ENCODE peak calls at places on chromosomes 4 and X, in four cellular contexts. Q is PC-3, B is right atrium auricular region, E is upper lobe of right lung. X is an unnamed sample.

GRCh38 chr4:24722026-24722568 is 73.3 kb upstream of the SOD3 start:
- DNase-seq in E (no peak), Q (no peak), B (peak; percentile 51), X (no peak)

GRCh38 chr4:60173103-60173502 is 1027.0 kb upstream of the ADGRL3 start:
- DNase-seq in B (no peak), E (no peak), Q (no peak), X (no peak)

GRCh38 chrX:14528629-14529287 is 578 bp upstream of the GLRA2 start:
- DNase-seq in Q (peak; percentile 71), E (peak; percentile 43), B (peak; percentile 60), X (no peak)

GRCh38 chrX:106917830-106918500 is 2.2 kb upstream of the CLDN2 start:
- DNase-seq in B (no peak), Q (peak; percentile 95), E (no peak), X (no peak)

GRCh38 chrX:35339796-35340195 is 397.2 kb downstream of the FAM47B start:
- DNase-seq in Q (peak; percentile 40), E (no peak), B (no peak), X (no peak)

GRCh38 chrX:77431227-77431626 is 16.0 kb upstream of the FGF16 start:
- DNase-seq in E (no peak), Q (no peak), B (peak; percentile 60), X (peak; percentile 3)

GRCh38 chr4:107066622-107067021 is 30.5 kb upstream of the DKK2 start:
- DNase-seq in Q (no peak), B (no peak), E (no peak), X (no peak)

GRCh38 chr4:139525414-139525813 is 30.6 kb downstream of the SETD7 start:
- DNase-seq in E (no peak), Q (no peak), B (no peak), X (no peak)

GRCh38 chr4:38752393-38752961 is 30.3 kb downstream of the TLR10 start:
- DNase-seq in Q (no peak), E (no peak), B (no peak), X (no peak)

GRCh38 chr4:89482248-89482647 is 174.6 kb upstream of the GPRIN3 start:
- DNase-seq in E (no peak), Q (peak; percentile 48), B (no peak), X (no peak)

GRCh38 chr4:86498560-86499166 is 95.5 kb upstream of the PTPN13 start:
- DNase-seq in E (no peak), B (no peak), Q (peak; percentile 71), X (no peak)

GRCh38 chrX:111182938-111183337 is 86.9 kb downstream of the PAK3 start:
- DNase-seq in E (no peak), Q (no peak), B (no peak), X (no peak)
- TF ChIP-seq CTCF in E (no peak), Q (no peak), B (no peak), X (no peak)

GRCh38 chrX:118498351-118498750 is 2.7 kb downstream of the DOCK11 start:
- DNase-seq in Q (no peak), B (no peak), E (no peak), X (no peak)
- H3K4me3 ChIP-seq in Q (no peak overlapping the region), B (no peak overlapping the region), E (no peak overlapping the region), X (no peak overlapping the region)

GRCh38 chr4:152360045-152360410 is 175.9 kb downstream of the FBXW7 start:
- DNase-seq in E (no peak), Q (peak; percentile 35), B (no peak), X (no peak)

GRCh38 chr4:152363086-152363485 is 172.8 kb downstream of the FBXW7 start:
- DNase-seq in B (no peak), Q (peak; percentile 37), E (no peak), X (no peak)

GRCh38 chr4:152364383-152364782 is 171.5 kb downstream of the FBXW7 start:
- DNase-seq in E (no peak), B (no peak), Q (no peak), X (no peak)

GRCh38 chr4:152364883-152365282 is 171.0 kb downstream of the FBXW7 start:
- DNase-seq in B (no peak), Q (no peak), E (no peak), X (no peak)

GRCh38 chr4:152363904-152364303 is 172.0 kb downstream of the FBXW7 start:
- DNase-seq in E (no peak), B (no peak), Q (no peak), X (no peak)
- H3K4me1 ChIP-seq in E (no peaks in the 10 kb centered on the region), B (no peaks in the 10 kb centered on the region), Q (peaks cover 20% of the 10 kb centered on the region), X (peaks cover 27% of the 10 kb centered on the region)

DNA sequence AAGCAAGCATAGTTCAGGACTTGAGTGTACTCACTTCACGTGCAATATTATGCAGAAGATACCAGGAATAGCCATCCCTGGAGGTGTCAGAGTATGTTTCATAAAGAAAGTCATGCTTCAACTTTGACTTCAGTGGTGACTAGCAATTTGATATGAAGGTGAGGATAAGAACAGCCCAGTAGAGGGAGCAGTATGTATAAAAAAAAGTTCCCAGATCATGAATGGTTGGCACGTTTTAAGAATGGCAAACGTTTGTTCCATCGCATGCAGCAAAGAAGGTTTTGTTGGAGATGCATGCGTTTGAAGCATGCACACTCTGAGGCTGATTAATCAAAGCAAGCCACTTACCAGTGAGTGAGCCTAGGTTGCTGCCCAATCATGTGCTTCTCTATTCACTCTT is 33.5 kb upstream of the SLITRK4 start:
- DNase-seq in B (no peak), E (no peak), Q (peak; percentile 53), X (no peak)
- TF ChIP-seq CTCF in B (peak; percentile 24), E (no peak), Q (peak; percentile 62), X (no peak)

GRCh38 chr4:173334085-173334890 is at the start of gene HMGB2:
- DNase-seq in E (peak; percentile 100), Q (peak; percentile 98), B (peak; percentile 100), X (peak; percentile 100)
- H3K4me3 ChIP-seq in E (peak within 1 kb of the TSS; percentile 82), Q (peak within 1 kb of the TSS; percentile 91), B (peak within 1 kb of the TSS; percentile 94), X (peak within 1 kb of the TSS; percentile 98)

GRCh38 chr4:70251250-70251944 is 9.0 kb downstream of the CSN3 start:
- DNase-seq in B (no peak), E (no peak), Q (no peak), X (no peak)
- H3K4me1 ChIP-seq in B (no peaks in the 10 kb centered on the region), E (no peaks in the 10 kb centered on the region), Q (no peaks in the 10 kb centered on the region), X (no peaks in the 10 kb centered on the region)

X was measured in gastrocnemius medialis.